ENCODE peak calls at places on chromosomes 5 and 9, in five cellular contexts. Q is uterus, U is mucosa of descending colon, O is lower leg skin, P is IMR-90. D is an unnamed sample.

GRCh38 chr9:115391166-115391825 is 273.3 kb upstream of the TNC start:
- DNase-seq in Q (no peak), U (no peak), O (no peak), P (peak; percentile 28), D (no peak)

GRCh38 chr9:114911167-114911821 is 19.1 kb downstream of the TNFSF8 start:
- DNase-seq in Q (no peak), P (peak; percentile 51), O (no peak), U (peak; percentile 59), D (no peak)

GRCh38 chr5:78592735-78593386 is 55.7 kb downstream of the LHFPL2 start:
- DNase-seq in Q (no peak), U (no peak), P (no peak), O (no peak), D (no peak)

GRCh38 chr5:64344501-64344900 is 161.3 kb upstream of the RGS7BP start:
- DNase-seq in P (no peak), Q (no peak), U (no peak), O (no peak), D (no peak)

GRCh38 chr9:137310190-137311052 is 8.3 kb upstream of the NRARP start:
- DNase-seq in P (no peak), Q (no peak), O (peak; percentile 88), U (peak; percentile 80), D (peak; percentile 45)

GRCh38 chr5:138489705-138490104 is 24.4 kb downstream of the EGR1 start:
- DNase-seq in O (no peak), P (no peak), Q (peak; percentile 55), U (no peak), D (no peak)

GRCh38 chr9:137664676-137665075 is 45.9 kb downstream of the EHMT1 start:
- DNase-seq in O (no peak), P (no peak), Q (no peak), U (peak; percentile 62), D (no peak)

GRCh38 chr5:66645039-66645438 is 48.8 kb downstream of the MAST4 start:
- DNase-seq in P (no peak), Q (no peak), O (no peak), U (no peak), D (no peak)

GRCh38 chr9:120014751-120015235 is 565.2 kb downstream of the CDK5RAP2 start:
- DNase-seq in Q (no peak), P (no peak), O (no peak), U (no peak), D (no peak)

GRCh38 chr9:89448381-89448780 is 49.5 kb downstream of the SEMA4D start:
- DNase-seq in P (no peak), O (no peak), Q (no peak), U (no peak), D (no peak)

GRCh38 chr5:9149988-9150387 is 395.9 kb downstream of the SEMA5A start:
- DNase-seq in Q (no peak), O (no peak), U (no peak), P (peak; percentile 98), D (no peak)

GRCh38 chr9:130450344-130451003 is 5.7 kb downstream of the ASS1 start:
- DNase-seq in U (peak; percentile 86), O (no peak), Q (no peak), P (no peak), D (no peak)

GRCh38 chr9:82532504-82532903 is 530.4 kb downstream of the RASEF start:
- DNase-seq in O (no peak), P (peak; percentile 19), U (no peak), Q (no peak), D (no peak)

GRCh38 chr5:134275822-134276221 is 49.9 kb upstream of the PPP2CA start:
- DNase-seq in Q (no peak), P (peak; percentile 48), O (no peak), U (no peak), D (no peak)

GRCh38 chr9:16867571-16868311 is 2.7 kb downstream of the BNC2 start:
- DNase-seq in U (no peak), P (peak; percentile 81), O (no peak), Q (peak; percentile 55), D (no peak)

GRCh38 chr5:149839761-149840160 is 104.8 kb downstream of the PDE6A start:
- DNase-seq in U (no peak), Q (no peak), O (no peak), P (peak; percentile 20), D (no peak)

GRCh38 chr5:100890514-100891008 is 12.5 kb downstream of the ST8SIA4 start:
- DNase-seq in U (no peak), O (no peak), P (no peak), Q (no peak), D (no peak)

GRCh38 chr9:136010615-136011341 is 49.6 kb upstream of the UBAC1 start:
- DNase-seq in O (no peak), P (no peak), Q (no peak), U (no peak), D (peak; percentile 50)

GRCh38 chr5:169099801-169100734 is 200.9 kb downstream of the SLIT3 start:
- DNase-seq in U (no peak), P (no peak), O (peak; percentile 75), Q (no peak), D (no peak)

GRCh38 chr5:180718810-180719453 is 20.9 kb downstream of the OR2Y1 start:
- DNase-seq in P (peak; percentile 31), O (no peak), Q (no peak), U (peak; percentile 43), D (no peak)
- TF ChIP-seq CTCF in P (peak; percentile 56), O (no peak), Q (peak; percentile 32), U (peak; percentile 29), D (peak; percentile 58)

DNA sequence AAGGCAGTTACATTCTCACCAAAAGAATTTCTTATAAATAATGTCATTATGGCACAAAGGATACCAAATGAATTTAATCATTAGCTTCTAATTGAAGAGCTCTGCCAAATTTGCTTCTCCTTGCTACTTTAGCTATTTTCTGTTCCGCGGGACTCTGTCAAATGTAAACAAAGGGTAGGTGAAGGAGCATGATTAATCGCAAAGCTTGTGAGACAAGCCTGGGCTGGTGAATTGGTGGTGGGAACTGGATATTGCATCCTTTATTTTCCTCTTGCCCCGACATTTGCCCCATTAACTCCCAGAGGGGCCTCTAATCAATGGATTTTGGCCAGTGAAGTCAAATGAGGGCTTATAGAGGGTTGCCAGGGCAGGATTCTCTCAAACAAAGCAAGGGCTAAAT is 234.2 kb upstream of the RFX3 start:
- DNase-seq in O (no peak), U (no peak), Q (no peak), P (peak; percentile 18), D (no peak)
- TF ChIP-seq CTCF in O (no peak), U (no peak), Q (no peak), P (no peak), D (no peak)

GRCh38 chr9:21965401-21965951 is 28.7 kb downstream of the CDKN2A start:
- DNase-seq in Q (no peak), O (no peak), U (peak; percentile 76), P (peak; percentile 77), D (no peak)
- TF ChIP-seq CTCF in Q (no peak), O (no peak), U (peak; percentile 17), P (peak; percentile 59), D (peak; percentile 38)

DNA sequence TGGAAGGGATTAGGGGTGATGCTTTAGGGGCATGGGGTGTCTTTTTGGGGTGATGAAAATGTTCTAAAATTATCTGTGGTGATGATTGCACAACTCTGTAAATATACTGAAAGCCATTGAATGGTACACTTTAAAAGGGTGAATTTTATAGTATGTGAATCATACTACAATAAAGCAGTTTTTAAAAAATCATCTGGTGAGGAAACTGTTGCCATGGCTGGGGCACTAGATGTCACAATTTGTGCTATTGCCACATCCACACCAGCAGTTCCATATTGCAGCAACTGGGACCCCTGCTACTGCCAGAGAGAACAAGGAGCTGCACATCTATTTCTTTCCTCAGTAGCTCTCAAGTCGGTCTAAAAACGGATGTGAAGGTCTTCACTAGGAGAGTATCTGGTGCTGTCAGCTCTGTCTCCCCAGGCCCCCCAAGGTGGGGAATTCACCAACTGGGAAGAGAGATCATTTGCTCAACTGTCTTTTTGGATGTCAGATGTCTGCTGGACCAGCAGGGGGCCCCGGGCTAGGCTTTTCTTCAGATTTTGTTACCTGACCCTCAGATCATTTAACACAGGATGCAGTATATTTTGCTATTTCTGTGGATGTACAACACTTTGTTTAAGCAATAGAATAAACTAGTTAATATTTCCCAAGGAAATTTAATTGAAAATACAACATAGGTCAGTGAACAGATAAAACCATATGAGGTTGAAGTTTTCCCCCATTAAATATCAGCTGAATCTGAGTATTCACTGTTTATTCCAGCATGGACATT is 13.2 kb downstream of the CMYA5 start:
- DNase-seq in P (no peak), O (no peak), U (peak; percentile 9), Q (no peak), D (no peak)
- TF ChIP-seq CTCF in P (peak; percentile 49), O (no peak), U (peak; percentile 20), Q (peak; percentile 30), D (peak; percentile 32)

GRCh38 chr9:128153117-128153946 is 4.1 kb downstream of the LCN2 start:
- DNase-seq in P (no peak), U (no peak), O (no peak), Q (no peak), D (peak; percentile 28)

GRCh38 chr9:128152781-128153116 is 3.5 kb downstream of the LCN2 start:
- DNase-seq in Q (no peak), P (no peak), U (no peak), O (no peak), D (peak; percentile 31)

GRCh38 chr9:128150594-128151342 is 1.5 kb downstream of the LCN2 start:
- DNase-seq in U (peak; percentile 42), P (no peak), Q (no peak), O (no peak), D (peak; percentile 55)

GRCh38 chr9:128151343-128152132 is 2.3 kb downstream of the LCN2 start:
- DNase-seq in O (no peak), U (no peak), Q (no peak), P (no peak), D (peak; percentile 41)

DNA sequence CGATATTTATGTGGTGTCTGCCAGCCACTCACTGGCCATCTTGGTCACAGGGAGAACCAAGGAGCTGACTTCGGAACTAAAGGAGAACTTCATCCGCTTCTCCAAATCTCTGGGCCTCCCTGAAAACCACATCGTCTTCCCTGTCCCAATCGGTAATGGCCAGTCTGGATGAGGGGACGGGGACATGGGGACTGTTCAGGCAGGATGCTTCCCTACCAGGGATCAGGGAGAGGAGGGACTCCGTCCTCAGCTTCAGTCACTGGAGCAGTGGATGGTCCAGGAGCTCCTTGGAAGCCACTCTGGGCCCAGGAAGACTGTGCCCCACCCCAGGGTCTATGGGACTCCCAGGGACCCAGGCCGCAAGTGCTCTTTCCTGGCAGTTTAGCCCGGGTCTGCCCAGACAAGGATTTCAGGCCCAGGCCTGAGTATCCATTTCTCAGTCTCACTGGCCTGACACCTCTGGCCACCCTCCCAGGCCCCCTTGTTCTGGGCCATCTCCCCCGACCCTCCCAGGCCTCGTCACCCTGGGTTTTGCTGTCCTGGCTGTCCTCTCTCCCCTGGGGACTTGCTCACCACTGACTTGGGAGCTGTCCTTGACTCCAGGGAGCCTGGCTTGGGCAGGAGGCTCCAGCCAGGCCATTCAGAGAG is 3.0 kb downstream of the LCN2 start:
- DNase-seq in U (no peak), Q (no peak), O (no peak), P (no peak), D (no peak)
- TF ChIP-seq CTCF in U (no peak), Q (no peak), O (no peak), P (no peak), D (no peak)

GRCh38 chr5:58378613-58379385 is 81.1 kb downstream of the PLK2 start:
- DNase-seq in U (no peak), P (no peak), O (no peak), Q (no peak), D (no peak)

GRCh38 chr5:58382131-58382534 is 77.8 kb downstream of the PLK2 start:
- DNase-seq in U (no peak), O (no peak), P (no peak), Q (no peak), D (no peak)

GRCh38 chr5:58381566-58381965 is 78.3 kb downstream of the PLK2 start:
- DNase-seq in Q (no peak), P (no peak), O (no peak), U (no peak), D (no peak)

GRCh38 chr5:58383459-58383858 is 76.4 kb downstream of the PLK2 start:
- DNase-seq in U (no peak), P (no peak), O (no peak), Q (no peak), D (no peak)

GRCh38 chr5:58380655-58381054 is 79.2 kb downstream of the PLK2 start:
- DNase-seq in Q (no peak), O (no peak), U (no peak), P (no peak), D (no peak)
- TF ChIP-seq CTCF in Q (no peak), O (no peak), U (no peak), P (no peak), D (no peak)